ENCODE peak calls at places on chromosome 14, in seven cellular contexts. X is fibroblast of the aortic adventitia, Y is activated B cell treated with CpG ODN at 0.5 μM for 24 hours, I is pancreas, N is fibroblast of mammary gland, B is cardiac fibroblast, W is HCT116. U is an unnamed sample.

GRCh38 chr14:73239463-73240241 is 2.3 kb downstream of the PAPLN start:
- DNase-seq in B (peak), N (peak), Y (peak), I (no peak), W (no peak), X (peak), U (no peak)

GRCh38 chr14:77184396-77185092 is 2.9 kb downstream of the TMEM63C start:
- DNase-seq in I (no peak), B (no peak), X (no peak), Y (no peak), W (no peak), N (no peak), U (no peak)

GRCh38 chr14:26410189-26410685 is 187.6 kb downstream of the NOVA1 start:
- DNase-seq in W (no peak), N (no peak), B (no peak), I (no peak), Y (no peak), X (no peak), U (no peak)

GRCh38 chr14:81384900-81385299 is 15.2 kb downstream of the STON2 start:
- DNase-seq in I (no peak), N (peak), Y (no peak), X (peak), B (peak), W (no peak), U (no peak)

GRCh38 chr14:34110531-34110930 is 159.7 kb upstream of the EGLN3 start:
- DNase-seq in I (no peak), W (no peak), B (no peak), X (no peak), N (no peak), Y (no peak), U (no peak)

GRCh38 chr14:99124482-99125104 is 147.4 kb downstream of the BCL11B start:
- DNase-seq in I (no peak), B (no peak), N (no peak), Y (no peak), W (no peak), X (no peak), U (no peak)

GRCh38 chr14:74190910-74191575 is 48.2 kb upstream of the VSX2 start:
- DNase-seq in N (peak), I (no peak), B (no peak), W (no peak), X (no peak), Y (no peak), U (no peak)

GRCh38 chr14:24804813-24805212 is 170.8 kb upstream of the GZMB start:
- DNase-seq in W (no peak), Y (no peak), I (no peak), B (no peak), X (no peak), N (no peak), U (no peak)

GRCh38 chr14:95876769-95877490 is at the start of gene TUNAR:
- DNase-seq in W (no peak), B (no peak), I (no peak), Y (no peak), N (no peak), X (no peak), U (no peak)

GRCh38 chr14:92774563-92774962 is 19.5 kb upstream of the GOLGA5 start:
- DNase-seq in X (no peak), Y (no peak), W (no peak), B (no peak), I (no peak), N (no peak), U (no peak)

GRCh38 chr14:89429206-89430091 is 12.4 kb upstream of the FOXN3 start:
- DNase-seq in Y (no peak), W (no peak), X (no peak), I (no peak), B (no peak), N (no peak), U (no peak)

GRCh38 chr14:24789277-24789832 is 155.4 kb upstream of the GZMB start:
- DNase-seq in I (no peak), B (no peak), W (no peak), N (no peak), X (no peak), Y (no peak), U (no peak)

GRCh38 chr14:63483315-63483714 is 59.9 kb downstream of the PPP2R5E start:
- DNase-seq in W (no peak), N (no peak), I (no peak), B (no peak), Y (no peak), X (no peak), U (no peak)

GRCh38 chr14:103530831-103531230 is 1.8 kb downstream of the TRMT61A start:
- DNase-seq in Y (no peak), I (no peak), N (no peak), B (no peak), W (no peak), X (no peak), U (no peak)

GRCh38 chr14:95294834-95295599 is 24.7 kb downstream of the CLMN start:
- DNase-seq in I (peak), N (peak), B (peak), Y (no peak), X (peak), W (peak), U (no peak)

GRCh38 chr14:37063467-37064240 is 108.8 kb downstream of the SLC25A21 start:
- DNase-seq in I (no peak), X (no peak), B (no peak), W (no peak), N (peak), Y (no peak), U (no peak)

GRCh38 chr14:51547260-51547659 is 104.5 kb upstream of the FRMD6 start:
- DNase-seq in B (peak), N (peak), W (peak), I (no peak), X (peak), Y (no peak), U (no peak)

GRCh38 chr14:93707475-93707874 is 80.8 kb downstream of the PRIMA1 start:
- DNase-seq in X (no peak), N (no peak), Y (no peak), B (no peak), I (no peak), W (no peak), U (no peak)

GRCh38 chr14:56858422-56858821 is 48.1 kb upstream of the OTX2 start:
- DNase-seq in B (no peak), Y (no peak), X (no peak), W (no peak), N (no peak), I (no peak), U (no peak)

GRCh38 chr14:35121026-35121886 is 534 bp downstream of the PPP2R3C start:
- DNase-seq in B (peak), N (peak), X (peak), I (peak), W (no peak), Y (no peak), U (no peak)

GRCh38 chr14:53956427-53957201 is at the start of gene BMP4:
- DNase-seq in W (peak), B (peak), N (no peak), X (peak), I (peak), Y (no peak), U (no peak)

GRCh38 chr14:87837306-87837705 is 155.7 kb downstream of the GALC start:
- DNase-seq in Y (no peak), N (no peak), X (no peak), B (no peak), W (no peak), I (no peak), U (no peak)

GRCh38 chr14:36426113-36426512 is 93.9 kb downstream of the NKX2-1 start:
- DNase-seq in X (no peak), W (no peak), B (no peak), Y (no peak), N (no peak), I (no peak), U (no peak)

GRCh38 chr14:100238419-100239199 is at the start of gene YY1:
- DNase-seq in I (peak), Y (peak), B (peak), W (peak), N (peak), X (peak), U (peak)

GRCh38 chr14:100239200-100239839 is 376 bp downstream of the YY1 start:
- DNase-seq in N (no peak), X (no peak), W (no peak), B (no peak), I (peak), Y (peak), U (no peak)

GRCh38 chr14:100240725-100241032 is 1.7 kb downstream of the YY1 start:
- DNase-seq in W (no peak), B (no peak), Y (no peak), X (no peak), N (no peak), I (no peak), U (no peak)

GRCh38 chr14:100239840-100240724 is 1.1 kb downstream of the YY1 start:
- DNase-seq in I (peak), W (peak), Y (peak), X (peak), N (peak), B (peak), U (peak)

GRCh38 chr14:100241279-100241678 is 2.3 kb downstream of the YY1 start:
- DNase-seq in N (no peak), W (no peak), X (peak), I (no peak), Y (no peak), B (no peak), U (no peak)
- TF ChIP-seq CTCF in N (no peak), W (no peak), X (no peak), I (no peak), Y (no peak), B (no peak), U (no peak)

GRCh38 chr14:75452324-75452723 is 24.5 kb downstream of the JDP2 start:
- DNase-seq in W (no peak), Y (no peak), N (peak), X (no peak), I (no peak), B (peak), U (no peak)

GRCh38 chr14:75454963-75455546 is 27.2 kb downstream of the JDP2 start:
- DNase-seq in W (no peak), X (peak), B (peak), N (peak), Y (no peak), I (peak), U (no peak)

GRCh38 chr14:75456069-75457023 is 28.5 kb downstream of the JDP2 start:
- DNase-seq in N (no peak), Y (no peak), W (no peak), X (no peak), I (no peak), B (no peak), U (no peak)

GRCh38 chr14:75452900-75453816 is 25.3 kb downstream of the JDP2 start:
- DNase-seq in B (peak), N (peak), W (no peak), I (peak), Y (no peak), X (peak), U (no peak)

DNA sequence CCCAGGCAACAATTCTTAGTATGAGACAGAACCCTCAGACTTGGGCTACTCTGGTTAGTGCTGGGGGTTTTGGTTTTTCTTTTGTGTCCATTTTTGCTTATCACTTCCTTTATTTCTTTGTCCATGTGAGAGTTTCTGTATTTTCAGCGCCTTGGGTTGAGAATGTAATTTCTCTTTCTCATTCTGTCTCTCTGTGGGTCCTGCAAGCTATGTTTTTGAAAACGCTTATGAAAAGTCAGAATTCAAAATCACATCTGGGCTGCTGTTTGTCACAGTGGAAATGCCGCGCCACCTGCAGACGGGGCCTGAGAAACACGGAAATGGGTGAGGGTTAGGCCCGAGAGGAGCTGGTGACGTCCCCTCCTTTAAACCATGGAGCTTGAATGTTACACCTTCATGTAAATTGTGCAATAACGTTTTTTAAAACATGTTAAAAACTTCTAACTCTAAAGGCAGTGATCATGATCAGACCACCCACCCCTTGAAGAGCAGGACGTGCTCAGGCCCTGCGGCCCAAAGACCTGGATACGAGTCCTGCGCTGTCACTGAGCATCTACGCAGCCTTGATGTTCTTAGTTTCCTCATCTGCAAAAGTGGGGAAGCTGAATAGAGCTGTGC is 26.1 kb downstream of the JDP2 start:
- DNase-seq in X (no peak), N (no peak), W (no peak), Y (peak), B (no peak), I (no peak), U (no peak)
- TF ChIP-seq CTCF in X (peak), N (no peak), W (no peak), Y (no peak), B (no peak), I (no peak), U (no peak)

DNA sequence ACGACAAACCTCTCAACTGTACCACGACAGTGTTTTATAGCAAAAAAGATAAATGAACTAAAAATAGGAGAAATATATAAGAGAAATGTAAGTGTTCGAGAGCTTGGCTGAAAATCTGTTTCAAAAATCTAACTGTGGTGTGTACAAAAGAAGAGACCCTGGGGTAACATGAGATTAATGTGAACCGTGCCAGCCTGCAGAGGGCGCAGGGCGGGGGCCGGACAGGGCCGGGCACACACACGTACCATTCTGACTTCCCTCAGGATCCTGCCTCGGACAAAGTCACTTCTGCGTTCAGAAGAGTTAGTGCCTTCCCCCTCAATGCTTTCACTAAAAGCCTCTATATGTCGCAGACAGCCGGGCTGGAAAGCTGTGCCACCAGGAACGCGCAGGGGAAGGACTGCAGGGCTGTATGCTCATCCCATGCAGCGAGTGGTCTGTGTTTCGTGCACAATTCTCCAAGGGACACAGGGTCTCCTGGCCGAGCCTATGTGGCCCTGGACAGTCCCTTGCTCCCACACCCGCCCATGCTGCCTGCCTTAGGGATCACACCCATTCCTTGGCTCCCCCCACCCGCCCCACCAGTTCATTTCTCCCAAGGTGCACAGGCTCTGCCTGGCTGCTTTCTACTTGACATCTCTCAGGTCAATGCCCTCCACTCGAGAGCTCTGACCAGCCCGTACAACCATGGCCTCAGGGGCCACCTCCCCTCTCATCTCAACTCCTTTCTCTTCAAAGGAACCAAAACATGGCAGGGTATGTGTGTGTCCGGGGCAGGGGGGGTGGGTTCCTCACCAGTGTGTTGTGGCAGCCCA is 8.5 kb downstream of the CDCA4 start:
- DNase-seq in B (no peak), N (no peak), X (no peak), W (no peak), Y (no peak), I (no peak), U (no peak)
- TF ChIP-seq CTCF in B (peak), N (no peak), X (peak), W (peak), Y (no peak), I (no peak), U (peak)

GRCh38 chr14:60514378-60515243 is 5.7 kb downstream of the SIX6 start:
- DNase-seq in Y (no peak), I (peak), X (no peak), W (no peak), N (no peak), B (peak), U (no peak)
- TF ChIP-seq CTCF in Y (no peak), I (peak), X (peak), W (no peak), N (peak), B (no peak), U (peak)

GRCh38 chr14:101736585-101736984 is 24.9 kb upstream of the PPP2R5C start:
- DNase-seq in N (no peak), I (no peak), W (no peak), B (no peak), X (no peak), Y (no peak), U (no peak)

GRCh38 chr14:101736071-101736470 is 25.4 kb upstream of the PPP2R5C start:
- DNase-seq in I (no peak), B (no peak), Y (no peak), N (no peak), X (no peak), W (no peak), U (no peak)

GRCh38 chr14:101739446-101740141 is 21.9 kb upstream of the PPP2R5C start:
- DNase-seq in B (no peak), X (no peak), Y (no peak), W (no peak), I (no peak), N (no peak), U (no peak)

GRCh38 chr14:101738921-101739320 is 22.6 kb upstream of the PPP2R5C start:
- DNase-seq in B (no peak), Y (no peak), X (no peak), W (no peak), N (no peak), I (no peak), U (no peak)

GRCh38 chr14:101737414-101738367 is 23.8 kb upstream of the PPP2R5C start:
- DNase-seq in B (no peak), W (no peak), Y (no peak), I (no peak), N (no peak), X (no peak), U (no peak)
- TF ChIP-seq CTCF in B (peak), W (peak), Y (no peak), I (no peak), N (no peak), X (no peak), U (peak)

GRCh38 chr14:69712637-69713088 is 54.3 kb upstream of the SRSF5 start:
- DNase-seq in W (no peak), I (peak), N (no peak), Y (no peak), B (no peak), X (no peak), U (no peak)
- TF ChIP-seq CTCF in W (no peak), I (no peak), N (no peak), Y (no peak), B (no peak), X (no peak), U (no peak)

GRCh38 chr14:28576523-28576922 is 190.1 kb upstream of the FOXG1 start:
- DNase-seq in W (no peak), N (no peak), B (no peak), Y (no peak), X (no peak), I (no peak), U (no peak)

GRCh38 chr14:28577187-28577586 is 189.4 kb upstream of the FOXG1 start:
- DNase-seq in W (no peak), B (peak), Y (no peak), X (no peak), N (peak), I (no peak), U (no peak)

DNA sequence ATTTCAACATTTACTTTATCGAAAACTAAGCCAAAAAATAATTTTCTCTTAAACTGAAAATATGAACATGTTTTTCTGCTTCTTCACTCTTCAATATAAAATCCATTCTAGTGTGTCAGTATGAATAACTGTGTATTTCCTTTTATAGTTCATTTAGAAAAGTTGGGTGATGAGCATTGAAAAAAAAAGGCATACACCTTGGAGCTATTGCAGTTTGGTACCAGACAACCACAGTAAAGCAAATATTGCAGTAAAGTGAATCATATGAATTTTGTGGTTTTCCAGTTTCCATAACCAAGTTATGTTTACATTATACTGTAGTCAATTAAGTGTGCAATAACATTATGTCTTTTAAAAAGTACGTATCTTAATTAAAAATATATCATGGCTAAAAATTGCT is 195.0 kb upstream of the FOXG1 start:
- DNase-seq in B (no peak), I (no peak), Y (no peak), N (peak), X (no peak), W (no peak), U (no peak)
- TF ChIP-seq CTCF in B (no peak), I (no peak), Y (no peak), N (no peak), X (no peak), W (no peak), U (no peak)

GRCh38 chr14:104772707-104773504 is 20.0 kb downstream of the SIVA1 start:
- DNase-seq in N (no peak), I (no peak), X (no peak), W (no peak), Y (no peak), B (no peak), U (no peak)

GRCh38 chr14:104775073-104775489 is 20.5 kb downstream of the AKT1 start:
- DNase-seq in X (no peak), N (no peak), I (no peak), B (no peak), Y (no peak), W (no peak), U (no peak)

GRCh38 chr14:104771918-104772706 is 19.2 kb downstream of the SIVA1 start:
- DNase-seq in W (no peak), X (no peak), Y (no peak), N (no peak), B (no peak), I (no peak), U (no peak)

GRCh38 chr14:104774453-104775072 is 21.0 kb downstream of the AKT1 start:
- DNase-seq in B (no peak), Y (no peak), W (no peak), N (no peak), I (peak), X (no peak), U (no peak)

GRCh38 chr14:104773505-104774452 is 20.8 kb downstream of the SIVA1 start:
- DNase-seq in W (no peak), I (no peak), N (no peak), B (no peak), Y (no peak), X (no peak), U (no peak)
- TF ChIP-seq CTCF in W (no peak), I (no peak), N (no peak), B (no peak), Y (no peak), X (no peak), U (no peak)